ENCODE peak calls at places on chromosome 13, in ten cellular contexts. L, D, H, M, U, J, X, T, W and Q are unnamed samples.

GRCh38 chr13:26719356-26719945 is 41.1 kb downstream of the GPR12 start:
- DNase-seq in W (no peak), X (no peak), M (peak; percentile 20), T (peak; percentile 3), H (no peak), D (no peak), L (peak; percentile 43), J (peak; percentile 6), U (no peak), Q (no peak)

GRCh38 chr13:111314852-111315251 is 5.6 kb upstream of the TEX29 start:
- DNase-seq in J (peak; percentile 68), D (no peak), T (peak; percentile 75), U (no peak), M (no peak), L (no peak), W (no peak), X (no peak), H (no peak), Q (no peak)

GRCh38 chr13:40271931-40272775 is 394.3 kb downstream of the FOXO1 start:
- DNase-seq in U (peak; percentile 48), X (peak; percentile 88), W (peak; percentile 17), H (peak; percentile 75), T (peak; percentile 92), D (peak; percentile 76), M (no peak), J (peak; percentile 35), L (peak; percentile 90), Q (peak; percentile 70)

GRCh38 chr13:69857188-69857821 is 250.3 kb upstream of the ATXN8OS start:
- DNase-seq in X (peak; percentile 38), D (no peak), M (peak; percentile 55), T (peak; percentile 9), L (peak; percentile 80), H (no peak), J (no peak), U (no peak), W (no peak), Q (peak; percentile 22)

GRCh38 chr13:110644892-110645521 is 29.7 kb downstream of the NAXD start:
- DNase-seq in J (peak; percentile 67), T (peak; percentile 74), W (no peak), L (peak; percentile 80), U (peak; percentile 49), D (peak; percentile 77), M (no peak), X (peak; percentile 63), H (peak; percentile 34), Q (peak; percentile 74)

GRCh38 chr13:34044660-34045080 is 226.7 kb downstream of the RFC3 start:
- DNase-seq in L (peak; percentile 23), W (no peak), T (peak; percentile 87), H (no peak), U (no peak), J (peak; percentile 81), M (no peak), X (peak; percentile 66), D (no peak), Q (no peak)

GRCh38 chr13:30112602-30113435 is 194.5 kb downstream of the KATNAL1 start:
- DNase-seq in X (peak; percentile 95), H (peak; percentile 72), L (peak; percentile 95), M (peak; percentile 77), D (peak; percentile 77), W (peak; percentile 38), T (peak; percentile 95), U (peak; percentile 83), J (peak; percentile 86), Q (peak; percentile 85)

GRCh38 chr13:107069107-107069776 is 501.3 kb upstream of the ARGLU1 start:
- DNase-seq in J (no peak), U (no peak), X (no peak), H (no peak), T (no peak), W (no peak), L (peak; percentile 8), D (no peak), M (no peak), Q (no peak)

GRCh38 chr13:80040219-80040976 is 300.5 kb downstream of the SPRY2 start:
- DNase-seq in M (no peak), W (peak; percentile 17), T (peak; percentile 93), L (peak; percentile 39), X (peak; percentile 90), D (no peak), U (no peak), H (no peak), J (peak; percentile 99), Q (no peak)

GRCh38 chr13:19634129-19634740 is 776 bp downstream of the MPHOSPH8 start:
- DNase-seq in D (no peak), L (peak; percentile 78), M (no peak), H (no peak), U (no peak), T (peak; percentile 58), J (peak; percentile 37), W (no peak), X (peak; percentile 54), Q (peak; percentile 51)

GRCh38 chr13:110017379-110017778 is 231.0 kb upstream of the IRS2 start:
- DNase-seq in J (peak; percentile 92), L (peak; percentile 74), X (peak; percentile 91), D (no peak), T (peak; percentile 92), H (no peak), U (no peak), M (no peak), W (peak; percentile 89), Q (no peak)

GRCh38 chr13:20090349-20090748 is 70.5 kb downstream of the GJA3 start:
- DNase-seq in U (no peak), J (no peak), D (no peak), T (no peak), L (peak; percentile 56), X (peak; percentile 20), M (no peak), H (no peak), W (no peak), Q (peak; percentile 13)

GRCh38 chr13:110352735-110353134 is 45.7 kb downstream of the COL4A2 start:
- DNase-seq in H (no peak), D (no peak), W (no peak), J (no peak), U (no peak), L (no peak), T (no peak), X (no peak), M (peak; percentile 17), Q (no peak)

GRCh38 chr13:29888306-29888705 is 37.9 kb upstream of the UBL3 start:
- DNase-seq in L (no peak), W (no peak), M (no peak), D (no peak), X (peak; percentile 43), J (peak; percentile 28), H (no peak), T (peak; percentile 53), U (no peak), Q (no peak)

GRCh38 chr13:25752957-25753540 is 298.8 kb downstream of the SHISA2 start:
- DNase-seq in X (peak; percentile 91), L (no peak), U (no peak), H (no peak), W (peak; percentile 34), D (peak; percentile 68), M (no peak), T (peak; percentile 84), J (peak; percentile 35), Q (no peak)

GRCh38 chr13:33934343-33934742 is 116.4 kb downstream of the RFC3 start:
- DNase-seq in J (no peak), X (no peak), W (no peak), D (no peak), H (no peak), M (no peak), L (no peak), T (no peak), U (no peak), Q (no peak)

GRCh38 chr13:24274452-24274971 is 34.9 kb upstream of the C1QTNF9 start:
- DNase-seq in M (no peak), J (no peak), L (no peak), T (no peak), D (peak; percentile 58), X (peak; percentile 38), U (peak; percentile 64), W (no peak), H (no peak), Q (peak; percentile 70)

GRCh38 chr13:85430216-85430615 is 369.0 kb downstream of the SLITRK6 start:
- DNase-seq in J (no peak), T (no peak), H (no peak), M (no peak), W (no peak), D (no peak), L (no peak), U (no peak), X (no peak), Q (no peak)

GRCh38 chr13:81080911-81081454 is 740.1 kb upstream of the SPRY2 start:
- DNase-seq in J (no peak), U (no peak), W (no peak), M (no peak), X (no peak), H (no peak), L (no peak), D (no peak), T (no peak), Q (no peak)

GRCh38 chr13:111183959-111184684 is 69.0 kb downstream of the ARHGEF7 start:
- DNase-seq in X (no peak), U (no peak), J (no peak), T (no peak), H (no peak), W (no peak), M (no peak), D (no peak), L (no peak), Q (peak; percentile 29)

GRCh38 chr13:76707360-76707759 is 178.8 kb downstream of the KCTD12 start:
- DNase-seq in D (no peak), H (no peak), U (no peak), W (no peak), L (no peak), M (no peak), T (peak; percentile 46), J (peak; percentile 37), X (peak; percentile 57), Q (no peak)

GRCh38 chr13:111202745-111203144 is 87.6 kb downstream of the ARHGEF7 start:
- DNase-seq in D (no peak), X (peak; percentile 98), M (peak; percentile 31), J (peak; percentile 87), W (peak; percentile 51), T (peak; percentile 71), H (no peak), L (no peak), U (no peak), Q (no peak)

GRCh38 chr13:23966691-23967615 is 69.7 kb upstream of the C1QTNF9B start:
- DNase-seq in X (peak; percentile 33), L (peak; percentile 22), J (no peak), U (peak; percentile 27), M (no peak), W (no peak), D (no peak), T (no peak), H (no peak), Q (peak; percentile 70)

GRCh38 chr13:98173431-98173921 is 3.6 kb downstream of the RNF113B start:
- DNase-seq in H (no peak), L (no peak), W (peak; percentile 46), U (no peak), J (peak; percentile 95), T (peak; percentile 100), M (no peak), X (peak; percentile 91), D (no peak), Q (peak; percentile 10)

GRCh38 chr13:47268270-47268669 is 371.4 kb upstream of the HTR2A start:
- DNase-seq in J (no peak), X (no peak), H (no peak), M (no peak), U (no peak), L (no peak), W (no peak), D (no peak), T (no peak), Q (no peak)

GRCh38 chr13:30422056-30422914 is at the start of gene UBE2L5:
- DNase-seq in T (peak; percentile 89), D (peak; percentile 88), J (peak; percentile 61), W (no peak), L (peak; percentile 68), H (peak; percentile 68), U (peak; percentile 86), M (peak; percentile 74), X (peak; percentile 85), Q (peak; percentile 71)

GRCh38 chr13:80473695-80474094 is 132.8 kb upstream of the SPRY2 start:
- DNase-seq in J (peak; percentile 75), W (no peak), D (no peak), X (peak; percentile 33), M (no peak), L (peak; percentile 6), T (no peak), U (no peak), H (no peak), Q (no peak)

GRCh38 chr13:28624707-28625432 is 34.1 kb upstream of the POMP start:
- DNase-seq in L (no peak), W (no peak), M (no peak), X (no peak), U (no peak), T (no peak), H (no peak), D (no peak), J (no peak), Q (no peak)